ENCODE peak calls at places on chromosomes 6 and 20, in five cellular contexts. H is IMR-90; V is lower lobe of right lung; O is CD8-positive, alpha-beta T cell; Z is adrenal gland. C is an unnamed sample. For H3K4me1, the result is how much of the 10 kb centered on the place peaks cover.

GRCh38 chr6:55713411-55713810 is 134.4 kb upstream of the HMGCLL1 start:
- DNase-seq in H (peak), V (no peak), O (no peak), Z (no peak), C (no peak)

GRCh38 chr6:73694711-73695411 is 1.1 kb upstream of the CD109 start:
- DNase-seq in H (peak), V (no peak), O (no peak), Z (no peak), C (no peak)

GRCh38 chr6:52603000-52603795 is 26.3 kb upstream of the TRAM2 start:
- DNase-seq in H (peak), V (no peak), O (no peak), Z (no peak), C (no peak)

GRCh38 chr20:1528811-1529210 is 28.7 kb downstream of the SIRPD start:
- DNase-seq in H (peak), V (no peak), O (no peak), Z (no peak), C (no peak)

GRCh38 chr20:62596921-62597320 is 45.4 kb upstream of the SLCO4A1 start:
- DNase-seq in H (no peak), V (no peak), O (no peak), Z (no peak), C (no peak)

GRCh38 chr20:40688129-40689099 is 622 bp downstream of the MAFB start:
- DNase-seq in H (peak), V (peak), O (no peak), Z (peak), C (peak)

GRCh38 chr6:144582939-144583613 is 297.9 kb downstream of the UTRN start:
- DNase-seq in H (peak), V (peak), O (peak), Z (no peak), C (peak)

GRCh38 chr6:38460216-38460615 is 179.5 kb downstream of the BTBD9 start:
- DNase-seq in H (peak), V (no peak), O (no peak), Z (no peak), C (no peak)

GRCh38 chr6:26003102-26003694 is 40.6 kb downstream of the TRIM38 start:
- DNase-seq in H (peak), V (no peak), O (no peak), Z (peak), C (no peak)

GRCh38 chr6:111602481-111603404 is 2.9 kb downstream of the TRAF3IP2 start:
- DNase-seq in H (peak), V (no peak), O (no peak), Z (no peak), C (no peak)

GRCh38 chr6:4598384-4598783 is 177.8 kb upstream of the CDYL start:
- DNase-seq in H (peak), V (no peak), O (no peak), Z (no peak), C (no peak)

GRCh38 chr6:89985744-89986493 is 91.7 kb downstream of the GJA10 start:
- DNase-seq in H (peak), V (no peak), O (no peak), Z (no peak), C (no peak)

GRCh38 chr6:158754738-158755137 is 64.4 kb downstream of the EZR start:
- DNase-seq in H (no peak), V (no peak), O (no peak), Z (peak), C (no peak)

GRCh38 chr6:105896052-105896820 is 189.9 kb upstream of the PRDM1 start:
- DNase-seq in H (peak), V (no peak), O (no peak), Z (no peak), C (no peak)

GRCh38 chr20:46552460-46553420 is 2.3 kb upstream of the OCSTAMP start:
- DNase-seq in H (no peak), V (no peak), O (peak), Z (no peak), C (no peak)

GRCh38 chr6:165245287-165245686 is 64.1 kb downstream of the C6orf118 start:
- DNase-seq in H (peak), V (no peak), O (no peak), Z (no peak), C (no peak)

GRCh38 chr6:65505736-65506135 is 201.3 kb downstream of the EYS start:
- DNase-seq in H (no peak), V (no peak), O (no peak), Z (no peak), C (no peak)

GRCh38 chr20:61447950-61448349 is 195.9 kb downstream of the CDH4 start:
- DNase-seq in H (no peak), V (no peak), O (no peak), Z (no peak), C (no peak)

GRCh38 chr20:43752561-43753301 is 25.9 kb upstream of the GTSF1L start:
- DNase-seq in H (peak), V (peak), O (peak), Z (peak), C (no peak)

GRCh38 chr6:144581807-144582537 is 296.8 kb downstream of the UTRN start:
- DNase-seq in H (peak), V (no peak), O (no peak), Z (no peak), C (no peak)

GRCh38 chr6:54245265-54245664 is 63.0 kb upstream of the TINAG start:
- DNase-seq in H (no peak), V (no peak), O (no peak), Z (no peak), C (no peak)

GRCh38 chr6:119129148-119129967 is 50.9 kb upstream of the FAM184A start:
- DNase-seq in H (peak), V (no peak), O (no peak), Z (no peak), C (no peak)

GRCh38 chr6:2858678-2859324 is 17.1 kb upstream of the SERPINB1 start:
- DNase-seq in H (no peak), V (no peak), O (peak), Z (no peak), C (no peak)

GRCh38 chr6:28134015-28134414 is 7.7 kb upstream of the ZKSCAN8 start:
- DNase-seq in H (peak), V (no peak), O (no peak), Z (no peak), C (no peak)

GRCh38 chr6:167705211-167705750 is 121.4 kb upstream of the AFDN start:
- DNase-seq in H (no peak), V (no peak), O (no peak), Z (no peak), C (no peak)

GRCh38 chr6:159086033-159086618 is 41.3 kb upstream of the TAGAP start:
- DNase-seq in H (no peak), V (no peak), O (no peak), Z (no peak), C (no peak)

GRCh38 chr6:152300517-152300916 is 336.6 kb downstream of the SYNE1 start:
- DNase-seq in H (no peak), V (no peak), O (no peak), Z (no peak), C (no peak)

GRCh38 chr20:22282696-22283095 is 301.7 kb downstream of the FOXA2 start:
- DNase-seq in H (no peak), V (no peak), O (no peak), Z (no peak), C (no peak)

GRCh38 chr6:21772467-21772866 is 178.9 kb downstream of the SOX4 start:
- DNase-seq in H (no peak), V (no peak), O (no peak), Z (no peak), C (no peak)

GRCh38 chr6:144721232-144721631 is 436.1 kb downstream of the UTRN start:
- DNase-seq in H (no peak), V (no peak), O (no peak), Z (no peak), C (no peak)

DNA sequence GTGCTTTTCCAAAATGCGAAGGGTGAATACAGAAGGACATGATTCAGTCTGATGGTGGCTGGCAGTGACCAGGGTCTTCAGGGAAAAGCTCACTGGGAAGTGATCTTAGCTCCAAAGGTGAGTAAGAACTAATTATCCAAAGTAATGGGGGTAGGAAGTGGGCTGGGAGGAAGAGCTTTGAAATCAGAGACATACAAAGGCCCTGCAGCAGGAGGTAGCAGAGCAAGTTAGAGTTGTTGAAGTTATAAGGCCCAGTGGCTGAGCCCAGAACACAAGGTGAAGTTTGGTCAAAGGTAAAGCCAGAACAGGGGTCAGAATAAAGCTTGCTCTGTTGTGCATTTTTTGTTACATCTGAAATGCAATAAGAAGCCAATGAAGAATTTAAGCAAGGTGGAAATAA is 81.2 kb downstream of the PLCB1 start:
- DNase-seq in H (no peak), V (no peak), O (no peak), Z (no peak), C (no peak)
- H3K4me3 ChIP-seq in H (no peak), V (no peak), O (peak), Z (no peak), C (no peak)

GRCh38 chr20:19021406-19022117 is 190.9 kb upstream of the SLC24A3 start:
- DNase-seq in H (no peak), V (no peak), O (no peak), Z (no peak), C (no peak)

GRCh38 chr20:19022791-19023448 is 189.5 kb upstream of the SLC24A3 start:
- DNase-seq in H (no peak), V (no peak), O (no peak), Z (no peak), C (no peak)

GRCh38 chr20:19022118-19022575 is 190.3 kb upstream of the SLC24A3 start:
- DNase-seq in H (no peak), V (no peak), O (no peak), Z (no peak), C (no peak)

GRCh38 chr20:19017104-19017690 is 195.2 kb upstream of the SLC24A3 start:
- DNase-seq in H (no peak), V (no peak), O (no peak), Z (no peak), C (no peak)

GRCh38 chr20:19019734-19020364 is 192.6 kb upstream of the SLC24A3 start:
- DNase-seq in H (no peak), V (no peak), O (no peak), Z (no peak), C (no peak)
- TF ChIP-seq CTCF in H (no peak), V (no peak), O (no peak), Z (no peak), C (no peak)

GRCh38 chr6:33787336-33787953 is 1.5 kb downstream of the LEMD2 start:
- DNase-seq in H (peak), V (no peak), O (no peak), Z (no peak), C (no peak)
- H3K4me1 ChIP-seq in H (under half), V (under half), O (under half), Z (under half), C (under half)

DNA sequence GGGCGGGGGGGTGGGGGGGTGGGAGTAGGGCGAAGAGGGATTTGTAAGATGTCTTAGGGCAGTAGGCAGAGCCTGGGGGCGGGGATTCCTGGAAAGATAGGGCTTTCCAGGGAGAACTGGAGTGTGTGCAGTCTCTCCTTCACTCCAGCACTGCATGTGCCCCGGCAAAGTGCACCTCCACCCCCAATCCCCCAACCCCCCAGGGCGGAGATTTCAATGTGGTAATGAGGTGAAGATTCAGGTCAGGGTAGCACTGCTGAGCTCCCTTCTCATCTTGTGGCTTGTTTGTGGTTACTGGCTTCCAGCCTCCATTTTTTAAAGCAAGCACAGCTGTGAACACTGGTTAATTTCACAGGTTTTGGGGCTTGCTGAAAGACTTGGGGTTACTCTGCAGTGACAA is 5.9 kb downstream of the TMEM239 start:
- DNase-seq in H (peak), V (no peak), O (peak), Z (no peak), C (no peak)
- H3K4me3 ChIP-seq in H (no peak), V (no peak), O (no peak), Z (no peak), C (no peak)

GRCh38 chr20:51329845-51330244 is 212.7 kb downstream of the NFATC2 start:
- DNase-seq in H (no peak), V (no peak), O (no peak), Z (no peak), C (no peak)

GRCh38 chr20:51322164-51322707 is 220.3 kb downstream of the NFATC2 start:
- DNase-seq in H (no peak), V (no peak), O (no peak), Z (no peak), C (no peak)

GRCh38 chr20:51321343-51322163 is 221.0 kb downstream of the NFATC2 start:
- DNase-seq in H (no peak), V (no peak), O (no peak), Z (no peak), C (no peak)

GRCh38 chr20:51327251-51327841 is 215.2 kb downstream of the NFATC2 start:
- DNase-seq in H (peak), V (no peak), O (no peak), Z (no peak), C (no peak)

DNA sequence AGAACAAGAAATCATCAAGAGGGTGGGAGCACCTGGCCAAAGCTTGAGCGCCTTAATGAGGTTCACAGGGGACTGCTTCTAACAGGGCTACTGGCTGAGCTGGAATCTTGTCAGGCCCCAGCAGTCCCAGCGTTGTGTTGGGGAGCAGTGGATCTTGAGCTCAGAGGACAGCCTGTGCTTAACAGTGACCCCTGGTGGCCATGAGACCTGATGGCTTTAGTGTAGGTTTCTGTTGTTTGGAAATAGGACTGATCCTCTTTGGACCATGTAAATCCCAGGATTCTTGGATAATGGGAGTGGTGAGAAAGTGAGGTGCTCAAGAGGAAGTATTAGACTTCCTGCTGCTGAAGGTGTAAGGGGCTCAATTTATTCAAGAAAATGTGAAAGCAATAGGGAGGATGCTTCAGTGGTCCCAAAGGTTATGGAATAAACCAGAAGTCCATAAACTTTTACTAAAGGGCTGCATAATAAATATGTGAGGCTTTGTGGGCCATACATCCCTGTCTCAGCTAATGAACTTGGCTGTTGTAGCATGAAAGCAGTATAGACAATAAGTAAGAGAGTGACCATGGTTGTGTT is 216.2 kb downstream of the NFATC2 start:
- DNase-seq in H (peak), V (peak), O (peak), Z (peak), C (peak)
- TF ChIP-seq CTCF in H (peak), V (peak), O (no peak), Z (peak), C (peak)